ENCODE peak calls at places on chromosomes 12 and 14, in four cellular contexts. P is CD4-positive, alpha-beta memory T cell; N is fibroblast of lung; E is naive thymus-derived CD4-positive, alpha-beta T cell. O is an unnamed sample.

GRCh38 chr12:116955382-116956021 is 44.8 kb downstream of the FBXW8 start:
- DNase-seq in P (peak; percentile 43), N (no peak), E (no peak), O (no peak)

GRCh38 chr14:89162586-89162985 is 254.4 kb downstream of the FOXN3 start:
- DNase-seq in P (no peak), N (no peak), E (no peak), O (no peak)

GRCh38 chr12:12408265-12408690 is 51.4 kb downstream of the BORCS5 start:
- DNase-seq in P (no peak), N (no peak), E (no peak), O (no peak)

GRCh38 chr12:90909069-90909676 is 45.8 kb downstream of the CCER1 start:
- DNase-seq in P (no peak), N (peak; percentile 60), E (no peak), O (peak; percentile 53)

GRCh38 chr12:115294443-115295133 is 610.6 kb upstream of the TBX3 start:
- DNase-seq in P (no peak), N (peak; percentile 43), E (no peak), O (no peak)

GRCh38 chr14:85566603-85567002 is 36.7 kb downstream of the FLRT2 start:
- DNase-seq in P (no peak), N (peak; percentile 83), E (no peak), O (no peak)

GRCh38 chr12:76859621-76860020 is 19.2 kb downstream of the CSRP2 start:
- DNase-seq in P (no peak), N (peak; percentile 48), E (no peak), O (no peak)

GRCh38 chr14:52885230-52885629 is 65.6 kb downstream of the FERMT2 start:
- DNase-seq in P (no peak), N (peak; percentile 43), E (no peak), O (no peak)

GRCh38 chr12:57744194-57744776 is 554 bp upstream of the TSPAN31 start:
- DNase-seq in P (peak; percentile 82), N (no peak), E (peak; percentile 71), O (peak; percentile 68)

DNA sequence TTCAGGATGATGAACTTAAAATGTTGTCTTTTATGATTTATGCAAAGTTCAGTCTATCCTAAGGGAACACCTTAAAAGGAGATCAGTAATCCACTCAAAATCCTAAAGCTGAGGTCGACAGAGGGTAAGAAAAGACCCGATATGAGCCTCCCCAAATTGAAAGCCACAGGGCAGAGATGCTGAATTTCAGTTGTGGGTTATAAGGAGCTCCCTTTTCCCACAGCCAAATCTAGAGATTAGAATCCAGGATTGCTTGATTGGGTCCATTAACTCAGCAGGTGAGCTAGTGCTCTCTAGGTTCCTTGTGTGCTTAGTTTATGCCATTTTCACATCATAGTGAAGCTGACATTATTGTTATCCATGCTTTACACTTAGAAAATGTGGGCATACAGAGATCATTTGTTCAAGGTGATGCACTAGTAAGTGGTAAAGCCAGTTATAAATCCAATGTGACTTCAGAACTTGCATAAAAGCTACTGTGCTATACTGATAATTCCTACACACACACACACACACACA is 417.5 kb downstream of the TMEM117 start:
- DNase-seq in P (no peak), N (no peak), E (no peak), O (no peak)
- H3K4me3 ChIP-seq in P (no peak overlapping the region), N (no peak overlapping the region), E (no peak overlapping the region), O (no peak overlapping the region)

GRCh38 chr14:72383869-72384268 is 451.6 kb downstream of the RGS6 start:
- DNase-seq in P (no peak), N (no peak), E (no peak), O (no peak)
- H3K4me3 ChIP-seq in P (no peak overlapping the region), N (no peak overlapping the region), E (no peak overlapping the region), O (no peak overlapping the region)

GRCh38 chr12:25326326-25326725 is 75.6 kb upstream of the KRAS start:
- DNase-seq in P (no peak), N (no peak), E (no peak), O (no peak)

GRCh38 chr12:25323774-25324086 is 73.0 kb upstream of the KRAS start:
- DNase-seq in P (no peak), N (no peak), E (no peak), O (no peak)

GRCh38 chr12:25322918-25323773 is 72.4 kb upstream of the KRAS start:
- DNase-seq in P (no peak), N (peak; percentile 93), E (no peak), O (no peak)

GRCh38 chr12:25327321-25327720 is 76.6 kb upstream of the KRAS start:
- DNase-seq in P (no peak), N (no peak), E (no peak), O (no peak)

DNA sequence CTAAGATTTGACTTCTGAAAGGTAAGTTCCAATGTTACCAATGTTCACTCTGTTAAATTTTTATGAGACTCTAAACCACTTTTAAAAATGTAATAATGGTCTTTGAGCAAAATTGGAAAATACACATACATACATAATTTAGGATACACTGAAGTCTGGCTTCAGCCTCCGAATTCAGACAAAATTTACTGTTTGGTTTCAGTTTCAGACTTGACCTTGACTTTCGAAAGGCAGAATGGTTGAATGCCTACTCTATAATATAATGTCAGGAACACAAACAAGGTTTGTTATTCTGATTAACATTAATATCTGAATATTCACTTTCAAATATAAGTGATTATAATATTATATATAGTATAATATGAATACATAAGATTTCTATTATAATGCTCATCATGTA is 74.1 kb upstream of the KRAS start:
- DNase-seq in P (no peak), N (no peak), E (no peak), O (no peak)
- H3K4me3 ChIP-seq in P (no peak overlapping the region), N (no peak overlapping the region), E (no peak overlapping the region), O (no peak overlapping the region)

DNA sequence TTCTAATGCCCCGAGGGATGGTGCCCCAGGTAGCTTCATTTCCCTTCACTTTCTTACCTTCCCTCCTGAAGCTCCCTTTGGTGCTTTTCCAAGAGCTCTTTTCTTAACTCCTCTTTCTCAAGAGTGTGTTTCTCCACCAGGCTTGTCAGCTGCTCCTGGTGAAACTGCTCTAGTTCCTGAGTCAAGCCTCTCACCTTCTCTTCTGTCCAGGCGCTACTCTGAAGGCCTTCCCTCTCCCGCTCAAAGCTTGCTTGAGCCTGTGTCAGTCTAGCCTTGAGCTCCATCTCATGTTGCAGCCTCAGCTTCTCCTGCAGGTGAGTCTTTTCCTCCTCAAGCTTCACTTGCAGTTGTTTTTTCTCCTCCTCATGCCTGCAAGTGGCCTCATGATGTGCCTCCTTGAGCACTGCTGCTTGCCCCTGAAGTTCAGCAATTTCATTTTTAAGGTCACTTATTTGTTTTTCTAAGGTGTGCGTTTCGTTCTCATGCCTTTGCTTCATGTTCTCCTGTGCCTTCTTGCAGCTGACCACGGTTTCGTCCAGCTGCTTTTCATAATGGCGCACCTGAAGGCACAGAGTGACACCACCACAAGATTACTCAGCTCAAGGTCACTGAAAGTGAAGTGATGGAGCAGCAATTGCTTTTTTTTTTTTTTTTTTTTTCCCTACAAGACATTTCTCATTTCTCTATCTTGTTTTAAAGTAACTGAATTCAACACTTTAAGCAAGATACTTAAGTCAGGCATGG is 71.0 kb downstream of the NIN start:
- DNase-seq in P (no peak), N (no peak), E (no peak), O (no peak)
- H3K4me3 ChIP-seq in P (no peak overlapping the region), N (no peak overlapping the region), E (no peak overlapping the region), O (no peak overlapping the region)

GRCh38 chr12:110199360-110200123 is 75.4 kb downstream of the IFT81 start:
- DNase-seq in P (no peak), N (peak; percentile 87), E (no peak), O (peak; percentile 16)
- H3K4me3 ChIP-seq in P (no peak overlapping the region), N (no peak overlapping the region), E (no peak overlapping the region), O (no peak overlapping the region)

DNA sequence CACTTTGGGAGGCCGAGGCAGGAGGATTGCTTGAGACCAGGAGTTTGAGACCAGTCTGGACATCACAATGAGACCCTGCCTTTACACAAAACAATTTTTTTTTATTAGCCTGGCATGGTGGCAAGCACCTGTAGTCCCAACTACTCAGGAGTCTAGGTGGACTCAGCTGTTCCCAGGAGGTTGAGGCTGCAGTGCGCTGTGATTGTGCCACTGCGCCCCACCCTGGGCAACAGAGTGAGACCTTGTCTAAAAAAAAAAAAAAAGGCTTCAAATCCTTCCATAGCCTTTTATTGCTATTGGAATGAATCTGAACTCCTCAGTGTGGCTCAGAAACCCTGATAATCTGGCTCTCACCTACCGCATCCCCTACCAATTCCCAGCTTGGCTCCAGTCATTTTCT is 26.1 kb downstream of the AK7 start:
- DNase-seq in P (no peak), N (no peak), E (no peak), O (no peak)
- H3K4me3 ChIP-seq in P (no peak overlapping the region), N (no peak overlapping the region), E (no peak overlapping the region), O (no peak overlapping the region)

DNA sequence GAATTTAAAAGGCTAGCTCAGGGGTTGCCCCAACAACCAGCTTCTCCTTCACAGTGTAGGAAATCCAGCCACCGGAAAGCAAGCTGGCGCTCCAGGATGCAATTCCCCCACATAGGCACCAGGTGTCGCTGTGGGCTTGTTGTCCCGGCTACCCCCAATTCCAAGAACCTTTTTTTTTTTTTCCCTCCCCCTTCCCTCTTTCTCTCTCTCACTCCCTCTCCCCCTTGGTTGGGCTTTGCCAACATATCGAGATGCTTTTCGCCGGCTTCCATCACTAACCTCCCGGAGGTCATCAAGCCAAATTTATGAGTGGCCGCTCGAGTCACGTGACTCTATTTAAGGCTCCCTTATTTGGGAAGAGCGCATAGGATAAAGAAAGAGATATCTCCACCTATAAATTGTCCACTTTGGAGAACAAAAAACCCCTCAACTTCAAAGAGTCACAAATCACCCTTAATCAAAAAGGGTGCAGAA is at the start of gene HOXC5:
- DNase-seq in P (no peak), N (peak; percentile 34), E (peak; percentile 65), O (peak; percentile 81)
- H3K4me3 ChIP-seq in P (no peak within 1 kb of the TSS), N (peak within 1 kb of the TSS; percentile 31), E (no peak within 1 kb of the TSS), O (peak within 1 kb of the TSS; percentile 71)

GRCh38 chr14:104747876-104748275 is 5.1 kb upstream of the SIVA1 start:
- DNase-seq in P (peak; percentile 8), N (no peak), E (no peak), O (no peak)

GRCh38 chr14:104751539-104752337 is 1.2 kb upstream of the SIVA1 start:
- DNase-seq in P (peak; percentile 46), N (no peak), E (no peak), O (no peak)

GRCh38 chr14:104749111-104749649 is 3.8 kb upstream of the SIVA1 start:
- DNase-seq in P (peak; percentile 7), N (peak; percentile 25), E (no peak), O (no peak)

GRCh38 chr14:104750658-104751057 is 2.3 kb upstream of the SIVA1 start:
- DNase-seq in P (no peak), N (no peak), E (no peak), O (no peak)

DNA sequence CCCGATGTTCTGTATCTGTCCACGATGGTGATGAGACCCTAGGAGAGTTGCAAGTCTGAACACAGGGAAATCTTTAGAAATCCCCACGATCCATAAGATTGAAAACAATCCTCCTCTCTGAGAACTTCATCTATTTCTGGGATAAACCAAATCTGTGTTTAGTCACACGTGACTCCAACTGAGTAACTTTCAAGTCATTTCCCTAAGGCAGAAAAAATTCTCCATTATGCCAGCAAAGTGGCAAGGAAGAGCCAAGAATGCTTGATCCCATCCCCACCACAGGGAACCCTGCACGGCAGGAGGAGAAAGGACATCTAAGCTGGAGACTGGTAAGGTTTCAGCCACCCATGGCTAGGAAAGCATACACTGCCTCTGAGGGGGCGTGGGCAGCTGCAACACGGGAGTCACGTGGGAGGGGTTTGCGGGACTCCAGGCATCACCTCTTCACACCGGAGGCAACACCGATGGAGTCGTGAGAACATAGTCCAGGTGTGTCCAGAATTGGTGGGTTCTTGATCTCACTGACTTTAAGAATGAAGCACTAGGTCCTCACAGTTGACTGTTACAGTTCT is 2.9 kb upstream of the SIVA1 start:
- DNase-seq in P (no peak), N (no peak), E (no peak), O (no peak)
- H3K4me3 ChIP-seq in P (no peak overlapping the region), N (no peak overlapping the region), E (no peak overlapping the region), O (no peak overlapping the region)

O was measured in BE2C.